ENCODE peak calls at places on chromosomes 11 and 22, in six cellular contexts. One of them, this sample, is unnamed.

GRCh38 chr22:39280250-39280649 is 35.5 kb upstream of the PDGFB start:
- DNase-seq in heart left ventricle: no peak
- DNase-seq in fibroblast of villous mesenchyme: no peak
- DNase-seq in fibroblast of pulmonary artery: no peak
- DNase-seq in HCT116: no peak
- DNase-seq in AG10803: no peak
- DNase-seq in this sample: no peak

GRCh38 chr11:6411594-6412031 is 7.3 kb downstream of the APBB1 start:
- DNase-seq in heart left ventricle: no peak
- DNase-seq in AG10803: no peak
- DNase-seq in HCT116: no peak
- DNase-seq in fibroblast of villous mesenchyme: no peak
- DNase-seq in fibroblast of pulmonary artery: no peak
- DNase-seq in this sample: no peak

GRCh38 chr22:44682556-44683168 is 19.3 kb upstream of the PRR5 start:
- DNase-seq in fibroblast of pulmonary artery: no peak
- DNase-seq in fibroblast of villous mesenchyme: no peak
- DNase-seq in heart left ventricle: no peak
- DNase-seq in AG10803: no peak
- DNase-seq in HCT116: no peak
- DNase-seq in this sample: no peak

GRCh38 chr11:88475991-88476418 is 138.5 kb upstream of the CTSC start:
- DNase-seq in heart left ventricle: no peak
- DNase-seq in HCT116: no peak
- DNase-seq in fibroblast of villous mesenchyme: peak
- DNase-seq in AG10803: peak
- DNase-seq in fibroblast of pulmonary artery: no peak
- DNase-seq in this sample: no peak

GRCh38 chr11:27392715-27393114 is 29.7 kb upstream of the CCDC34 start:
- DNase-seq in heart left ventricle: no peak
- DNase-seq in HCT116: no peak
- DNase-seq in fibroblast of pulmonary artery: peak
- DNase-seq in fibroblast of villous mesenchyme: peak
- DNase-seq in AG10803: peak
- DNase-seq in this sample: no peak

GRCh38 chr11:65329944-65330403 is 3.7 kb upstream of the DPF2 start:
- DNase-seq in fibroblast of pulmonary artery: peak
- DNase-seq in fibroblast of villous mesenchyme: peak
- DNase-seq in HCT116: peak
- DNase-seq in heart left ventricle: peak
- DNase-seq in AG10803: peak
- DNase-seq in this sample: peak

GRCh38 chr22:38413085-38414008 is 41.7 kb downstream of the KCNJ4 start:
- DNase-seq in AG10803: no peak
- DNase-seq in heart left ventricle: peak
- DNase-seq in fibroblast of villous mesenchyme: no peak
- DNase-seq in HCT116: no peak
- DNase-seq in fibroblast of pulmonary artery: no peak
- DNase-seq in this sample: peak

GRCh38 chr11:15629690-15630321 is 515.1 kb downstream of the INSC start:
- DNase-seq in fibroblast of pulmonary artery: peak
- DNase-seq in HCT116: peak
- DNase-seq in fibroblast of villous mesenchyme: peak
- DNase-seq in AG10803: no peak
- DNase-seq in heart left ventricle: peak
- DNase-seq in this sample: no peak

GRCh38 chr11:19345519-19345847 is 104.7 kb upstream of the E2F8 start:
- DNase-seq in HCT116: no peak
- DNase-seq in heart left ventricle: peak
- DNase-seq in AG10803: no peak
- DNase-seq in fibroblast of villous mesenchyme: no peak
- DNase-seq in fibroblast of pulmonary artery: peak
- DNase-seq in this sample: no peak

GRCh38 chr11:103499710-103500340 is 390.6 kb downstream of the DYNC2H1 start:
- DNase-seq in AG10803: no peak
- DNase-seq in HCT116: no peak
- DNase-seq in fibroblast of villous mesenchyme: no peak
- DNase-seq in fibroblast of pulmonary artery: no peak
- DNase-seq in heart left ventricle: no peak
- DNase-seq in this sample: no peak
- TF ChIP-seq CTCF in AG10803: no peak
- TF ChIP-seq CTCF in HCT116: no peak
- TF ChIP-seq CTCF in fibroblast of villous mesenchyme: no peak
- TF ChIP-seq CTCF in fibroblast of pulmonary artery: no peak
- TF ChIP-seq CTCF in heart left ventricle: no peak
- TF ChIP-seq CTCF in this sample: no peak

GRCh38 chr22:47165338-47165931 is 403.0 kb downstream of the TBC1D22A start:
- DNase-seq in fibroblast of pulmonary artery: no peak
- DNase-seq in HCT116: no peak
- DNase-seq in heart left ventricle: no peak
- DNase-seq in AG10803: no peak
- DNase-seq in fibroblast of villous mesenchyme: no peak
- DNase-seq in this sample: no peak
- TF ChIP-seq CTCF in fibroblast of pulmonary artery: no peak
- TF ChIP-seq CTCF in HCT116: no peak
- TF ChIP-seq CTCF in heart left ventricle: no peak
- TF ChIP-seq CTCF in AG10803: no peak
- TF ChIP-seq CTCF in fibroblast of villous mesenchyme: no peak
- TF ChIP-seq CTCF in this sample: no peak

DNA sequence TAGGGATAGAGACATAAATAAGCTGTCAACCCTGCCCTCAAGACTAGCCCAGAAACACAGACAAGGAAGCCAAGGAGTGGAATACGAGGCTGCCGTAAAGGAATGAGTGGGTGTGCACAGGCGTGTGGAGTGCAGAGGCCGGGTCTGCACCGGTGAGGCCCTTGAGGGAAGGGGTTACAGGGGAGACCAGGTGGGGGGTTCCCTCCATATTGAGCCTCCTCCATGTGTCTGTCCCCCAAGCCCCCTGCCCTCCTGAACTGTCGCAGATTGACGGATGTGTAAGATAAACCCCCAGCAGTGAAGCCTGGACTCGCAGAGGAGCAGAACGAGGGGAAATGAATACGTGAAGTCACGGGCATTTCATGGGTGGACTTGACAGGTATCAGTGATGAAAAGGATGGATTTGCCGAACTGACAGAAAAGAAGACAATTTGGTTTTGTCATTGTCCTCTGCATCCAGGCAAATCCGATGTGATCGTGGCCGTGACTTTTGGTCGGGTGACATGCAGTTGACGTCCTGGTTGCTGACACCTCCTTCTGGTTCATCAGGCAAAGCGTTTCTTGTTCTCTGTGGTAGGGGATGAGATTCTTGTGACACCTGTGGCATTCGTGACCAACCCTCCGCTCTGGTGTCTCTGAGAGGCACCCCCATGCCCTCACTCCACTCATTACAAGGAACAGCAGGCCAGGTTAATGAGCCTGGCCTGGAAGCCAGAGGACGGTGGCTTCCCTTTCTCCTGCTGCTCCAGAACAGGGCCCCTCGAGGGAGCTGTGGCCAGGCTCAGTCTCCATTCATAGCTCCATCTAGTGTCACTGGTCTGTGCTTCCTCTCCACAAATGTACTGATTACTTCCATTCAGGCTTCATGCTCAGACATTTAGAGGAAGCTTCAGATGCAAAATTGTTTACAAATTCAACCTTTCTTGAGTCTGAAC is 223.1 kb upstream of the B3GAT1 start:
- DNase-seq in heart left ventricle: no peak
- DNase-seq in fibroblast of villous mesenchyme: no peak
- DNase-seq in HCT116: no peak
- DNase-seq in fibroblast of pulmonary artery: no peak
- DNase-seq in AG10803: no peak
- DNase-seq in this sample: no peak
- TF ChIP-seq CTCF in heart left ventricle: no peak
- TF ChIP-seq CTCF in fibroblast of villous mesenchyme: no peak
- TF ChIP-seq CTCF in HCT116: peak
- TF ChIP-seq CTCF in fibroblast of pulmonary artery: no peak
- TF ChIP-seq CTCF in AG10803: no peak
- TF ChIP-seq CTCF in this sample: no peak

DNA sequence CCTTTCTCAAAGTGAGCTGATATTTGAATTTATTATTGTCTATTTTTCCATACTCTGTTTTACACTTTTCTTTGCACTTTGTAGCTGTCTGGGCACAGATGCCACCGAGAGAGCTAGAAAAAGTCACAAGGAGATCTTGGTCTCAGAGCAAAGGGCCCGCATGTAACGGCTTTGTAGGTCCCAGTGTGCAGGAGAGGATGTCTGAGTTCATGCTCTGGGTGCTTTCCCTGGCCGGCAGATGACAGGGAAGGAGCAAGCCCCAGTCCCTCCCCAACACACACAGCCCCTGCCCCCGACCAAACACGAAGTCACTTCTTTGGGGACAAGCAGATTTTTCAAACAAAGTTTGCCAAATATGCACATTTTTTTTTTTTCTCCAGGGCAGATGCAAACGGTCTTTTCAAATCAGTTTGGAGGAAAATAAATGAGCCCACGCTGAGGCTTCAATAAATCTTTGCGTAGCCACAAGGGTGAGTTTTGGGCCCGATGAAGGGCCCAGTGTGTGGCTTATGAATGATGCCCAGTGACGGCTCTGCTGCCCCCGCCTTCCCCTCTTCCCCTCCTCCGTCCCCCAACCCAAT is 55.9 kb downstream of the SMIM38 start:
- DNase-seq in AG10803: no peak
- DNase-seq in HCT116: no peak
- DNase-seq in fibroblast of pulmonary artery: no peak
- DNase-seq in heart left ventricle: no peak
- DNase-seq in fibroblast of villous mesenchyme: no peak
- DNase-seq in this sample: no peak
- TF ChIP-seq CTCF in AG10803: no peak
- TF ChIP-seq CTCF in HCT116: no peak
- TF ChIP-seq CTCF in fibroblast of pulmonary artery: no peak
- TF ChIP-seq CTCF in heart left ventricle: no peak
- TF ChIP-seq CTCF in fibroblast of villous mesenchyme: no peak
- TF ChIP-seq CTCF in this sample: no peak

DNA sequence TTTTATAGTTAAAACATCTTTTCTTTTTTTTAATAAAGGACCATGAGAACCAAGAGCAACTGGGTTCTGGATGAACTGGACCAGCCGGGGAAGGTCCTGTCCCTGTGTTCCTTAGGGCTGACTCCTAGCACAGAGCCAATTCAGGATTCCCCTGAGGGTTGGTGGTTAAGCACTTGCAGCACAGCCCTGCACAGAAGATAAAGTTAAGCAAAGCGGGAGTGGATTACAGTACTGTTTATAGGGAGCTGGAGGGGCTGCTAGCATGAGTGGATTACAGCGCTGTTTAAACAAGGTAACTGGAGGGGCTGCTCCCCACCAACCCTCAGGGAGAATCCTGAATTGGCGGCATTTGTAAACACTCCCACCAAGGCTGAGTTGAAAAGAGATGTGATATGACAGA is 90.6 kb downstream of the CELSR1 start:
- DNase-seq in heart left ventricle: no peak
- DNase-seq in AG10803: peak
- DNase-seq in HCT116: no peak
- DNase-seq in fibroblast of pulmonary artery: peak
- DNase-seq in fibroblast of villous mesenchyme: no peak
- DNase-seq in this sample: no peak
- TF ChIP-seq CTCF in heart left ventricle: no peak
- TF ChIP-seq CTCF in AG10803: no peak
- TF ChIP-seq CTCF in HCT116: no peak
- TF ChIP-seq CTCF in fibroblast of pulmonary artery: no peak
- TF ChIP-seq CTCF in fibroblast of villous mesenchyme: no peak
- TF ChIP-seq CTCF in this sample: no peak

GRCh38 chr11:67073908-67074307 is 17.3 kb downstream of the RHOD start:
- DNase-seq in AG10803: no peak
- DNase-seq in heart left ventricle: no peak
- DNase-seq in fibroblast of villous mesenchyme: no peak
- DNase-seq in fibroblast of pulmonary artery: no peak
- DNase-seq in HCT116: no peak
- DNase-seq in this sample: no peak

GRCh38 chr11:67071420-67072284 is 15.0 kb downstream of the RHOD start:
- DNase-seq in AG10803: peak
- DNase-seq in fibroblast of villous mesenchyme: peak
- DNase-seq in fibroblast of pulmonary artery: peak
- DNase-seq in heart left ventricle: peak
- DNase-seq in HCT116: no peak
- DNase-seq in this sample: peak

GRCh38 chr11:67079065-67079464 is 22.4 kb downstream of the RHOD start:
- DNase-seq in heart left ventricle: no peak
- DNase-seq in fibroblast of villous mesenchyme: no peak
- DNase-seq in AG10803: no peak
- DNase-seq in HCT116: no peak
- DNase-seq in fibroblast of pulmonary artery: no peak
- DNase-seq in this sample: no peak

GRCh38 chr11:67072295-67072694 is 15.6 kb downstream of the RHOD start:
- DNase-seq in fibroblast of pulmonary artery: no peak
- DNase-seq in HCT116: no peak
- DNase-seq in heart left ventricle: no peak
- DNase-seq in AG10803: no peak
- DNase-seq in fibroblast of villous mesenchyme: no peak
- DNase-seq in this sample: no peak

DNA sequence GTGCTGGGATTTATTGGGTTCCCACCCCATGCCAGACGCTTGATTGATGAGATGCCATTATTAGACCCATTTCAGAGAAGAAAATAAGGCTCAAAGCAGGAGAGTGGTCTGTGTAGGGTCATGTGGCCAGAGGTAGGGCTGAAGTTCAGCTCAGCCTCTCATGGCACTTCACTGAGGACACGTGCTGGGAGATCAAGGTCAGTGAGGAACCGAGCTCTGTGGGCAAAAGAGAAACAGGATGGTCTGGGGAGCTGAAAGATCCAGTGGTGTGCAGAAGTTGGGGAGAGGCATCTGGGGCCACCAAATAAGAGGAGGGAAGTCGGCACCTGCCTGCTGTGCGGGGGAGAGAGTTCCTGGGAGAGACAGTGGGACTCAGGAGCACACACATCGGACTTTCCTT is 19.6 kb downstream of the RHOD start:
- DNase-seq in HCT116: no peak
- DNase-seq in fibroblast of pulmonary artery: no peak
- DNase-seq in fibroblast of villous mesenchyme: no peak
- DNase-seq in AG10803: no peak
- DNase-seq in heart left ventricle: no peak
- DNase-seq in this sample: no peak
- TF ChIP-seq CTCF in HCT116: no peak
- TF ChIP-seq CTCF in fibroblast of pulmonary artery: no peak
- TF ChIP-seq CTCF in fibroblast of villous mesenchyme: no peak
- TF ChIP-seq CTCF in AG10803: no peak
- TF ChIP-seq CTCF in heart left ventricle: no peak
- TF ChIP-seq CTCF in this sample: no peak

This sample was measured in activated B cell treated with CpG ODN at 0.5 μM for 24 hours.